ENCODE peak calls at places on chromosomes 13 and 19, in seven cellular contexts. E is brain microvascular endothelial cell, W is left lung, G is fibroblast of pulmonary artery, L is HEK293T, V is AG08395, Z is DMS153. Q is an unnamed sample.

GRCh38 chr19:38031423-38031770 is 124.4 kb downstream of the SIPA1L3 start:
- DNase-seq in V (no peak), Z (no peak), E (peak; percentile 96), G (peak; percentile 91), L (no peak), W (no peak), Q (peak; percentile 70)

GRCh38 chr13:72170571-72170970 is 303.6 kb upstream of the DACH1 start:
- DNase-seq in Z (no peak), V (no peak), L (no peak), G (no peak), W (peak; percentile 31), E (no peak), Q (no peak)

GRCh38 chr19:913080-913748 is at the start of gene R3HDM4:
- DNase-seq in W (peak; percentile 97), L (peak; percentile 83), Z (no peak), G (peak; percentile 48), V (peak; percentile 93), E (no peak), Q (peak; percentile 32)

GRCh38 chr19:35869327-35870123 is 1.2 kb downstream of the APLP1 start:
- DNase-seq in L (peak; percentile 90), E (peak; percentile 73), Z (peak; percentile 91), V (peak; percentile 65), W (peak; percentile 89), G (peak; percentile 60), Q (peak; percentile 81)

GRCh38 chr13:19984430-19985218 is 26.1 kb downstream of the ZMYM2 start:
- DNase-seq in W (no peak), V (peak; percentile 66), G (peak; percentile 71), Z (no peak), E (peak; percentile 37), L (peak; percentile 13), Q (peak; percentile 22)

GRCh38 chr13:91153372-91153771 is 194.1 kb upstream of the MIR17HG start:
- DNase-seq in L (no peak), V (no peak), Z (no peak), G (no peak), W (no peak), E (no peak), Q (no peak)

GRCh38 chr13:42174344-42175162 is 97.4 kb upstream of the AKAP11 start:
- DNase-seq in G (peak; percentile 24), Z (no peak), E (no peak), V (no peak), L (no peak), W (no peak), Q (no peak)

GRCh38 chr13:105336706-105337582 is 1198.5 kb downstream of the EFNB2 start:
- DNase-seq in L (no peak), Z (no peak), W (no peak), V (peak; percentile 31), G (peak; percentile 16), E (peak; percentile 38), Q (no peak)

GRCh38 chr13:97948041-97948440 is 5.4 kb upstream of the IPO5 start:
- DNase-seq in L (no peak), W (no peak), G (no peak), V (no peak), Z (no peak), E (no peak), Q (no peak)